ENCODE peak calls at places on chromosome 7, in five cellular contexts. E, Y, W, Z and X are unnamed samples.

GRCh38 chr7:107920048-107920772 is 29.2 kb downstream of the DLD start:
- DNase-seq in E (no peak), Y (no peak), W (peak), Z (no peak), X (no peak)

GRCh38 chr7:53426145-53426750 is 390.8 kb downstream of the POM121L12 start:
- DNase-seq in E (no peak), Y (no peak), W (no peak), Z (no peak), X (no peak)

GRCh38 chr7:155104913-155105312 is 34.8 kb downstream of the HTR5A start:
- DNase-seq in E (no peak), Y (no peak), W (no peak), Z (no peak), X (no peak)

GRCh38 chr7:30391806-30392205 is 86.8 kb downstream of the NOD1 start:
- DNase-seq in E (no peak), Y (peak), W (no peak), Z (no peak), X (no peak)

GRCh38 chr7:111384065-111384891 is 178.0 kb downstream of the IMMP2L start:
- DNase-seq in E (no peak), Y (peak), W (no peak), Z (no peak), X (no peak)

GRCh38 chr7:18408461-18408860 is 87.1 kb upstream of the HDAC9 start:
- DNase-seq in E (no peak), Y (peak), W (peak), Z (no peak), X (no peak)

GRCh38 chr7:8511810-8512209 is 78.4 kb downstream of the NXPH1 start:
- DNase-seq in E (no peak), Y (no peak), W (no peak), Z (no peak), X (no peak)

GRCh38 chr7:101436857-101437576 is 74.3 kb downstream of the COL26A1 start:
- DNase-seq in E (no peak), Y (peak), W (peak), Z (no peak), X (no peak)

GRCh38 chr7:33961948-33962347 is 56.6 kb downstream of the BMPER start:
- DNase-seq in E (no peak), Y (no peak), W (no peak), Z (no peak), X (no peak)

GRCh38 chr7:3042861-3043489 is 692 bp downstream of the CARD11 start:
- DNase-seq in E (peak), Y (peak), W (no peak), Z (peak), X (peak)

GRCh38 chr7:157664866-157665633 is 328.2 kb downstream of the DNAJB6 start:
- DNase-seq in E (no peak), Y (peak), W (no peak), Z (peak), X (no peak)

GRCh38 chr7:17493451-17493850 is 195.0 kb downstream of the AHR start:
- DNase-seq in E (no peak), Y (no peak), W (no peak), Z (no peak), X (no peak)

GRCh38 chr7:140656548-140657515 is 15.9 kb upstream of the ADCK2 start:
- DNase-seq in E (peak), Y (peak), W (peak), Z (no peak), X (peak)

GRCh38 chr7:51307811-51308737 is 8.5 kb downstream of the COBL start:
- DNase-seq in E (no peak), Y (no peak), W (no peak), Z (no peak), X (no peak)

GRCh38 chr7:41098402-41098801 is 604.5 kb downstream of the INHBA start:
- DNase-seq in E (no peak), Y (no peak), W (no peak), Z (no peak), X (no peak)

GRCh38 chr7:82247814-82248433 is 195.7 kb downstream of the CACNA2D1 start:
- DNase-seq in E (peak), Y (peak), W (peak), Z (no peak), X (no peak)

GRCh38 chr7:139026551-139026950 is 9.3 kb downstream of the ZC3HAV1L start:
- DNase-seq in E (no peak), Y (no peak), W (no peak), Z (no peak), X (no peak)

GRCh38 chr7:28107960-28108359 is 72.6 kb downstream of the JAZF1 start:
- DNase-seq in E (no peak), Y (peak), W (no peak), Z (no peak), X (no peak)

GRCh38 chr7:117323877-117324699 is 1.2 kb upstream of the WNT2 start:
- DNase-seq in E (no peak), Y (peak), W (peak), Z (peak), X (no peak)

GRCh38 chr7:92584953-92585352 is 5.2 kb downstream of the FAM133B start:
- DNase-seq in E (no peak), Y (peak), W (no peak), Z (no peak), X (no peak)

GRCh38 chr7:45660201-45660900 is 86.2 kb downstream of the ADCY1 start:
- DNase-seq in E (no peak), Y (no peak), W (no peak), Z (no peak), X (no peak)

GRCh38 chr7:135414850-135415439 is 95.0 kb downstream of the CNOT4 start:
- DNase-seq in E (peak), Y (peak), W (no peak), Z (no peak), X (peak)
- TF ChIP-seq CTCF in E (peak), Y (peak), W (peak), Z (no peak), X (peak)

DNA sequence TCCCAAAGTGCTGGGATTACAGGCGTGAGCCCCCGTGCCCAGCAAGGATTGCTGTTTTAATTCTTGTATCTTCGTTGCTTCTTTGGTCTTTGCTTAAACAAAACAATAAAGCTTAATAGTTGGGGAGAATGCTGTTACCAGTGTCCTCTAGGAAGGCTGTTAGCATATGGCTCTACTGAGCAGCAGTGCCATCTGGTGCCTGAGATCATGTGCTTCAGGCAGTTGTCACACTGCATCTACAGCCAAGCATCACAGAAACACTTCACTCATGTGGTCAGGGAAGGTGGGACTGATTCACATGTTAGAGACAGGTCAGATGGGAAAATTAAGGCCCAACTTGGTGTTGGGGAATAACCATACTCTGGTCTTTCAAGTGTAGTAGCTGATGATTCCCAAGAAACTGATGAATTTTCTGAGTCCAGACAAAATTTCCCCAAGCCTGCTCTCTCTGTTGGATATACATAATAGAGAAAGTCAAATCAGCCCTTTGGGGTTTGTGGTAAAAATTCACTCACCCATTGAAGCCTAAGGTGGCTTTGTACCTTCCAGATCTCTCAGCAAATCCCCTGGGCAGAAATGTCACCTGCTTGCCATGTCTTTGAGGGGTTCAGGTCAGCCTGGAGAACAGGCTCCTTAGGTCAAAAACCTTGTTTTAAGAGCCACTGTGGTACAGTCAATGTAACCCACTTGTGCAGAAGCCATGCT is 28.4 kb downstream of the UBE2D4 start:
- DNase-seq in E (peak), Y (peak), W (peak), Z (no peak), X (peak)
- TF ChIP-seq CTCF in E (peak), Y (peak), W (peak), Z (no peak), X (peak)

GRCh38 chr7:66082886-66083415 is 7.3 kb downstream of the ASL start:
- DNase-seq in E (no peak), Y (no peak), W (peak), Z (peak), X (no peak)

GRCh38 chr7:66078067-66078466 is 2.4 kb downstream of the ASL start:
- DNase-seq in E (no peak), Y (no peak), W (peak), Z (peak), X (no peak)

GRCh38 chr7:66082083-66082482 is 6.5 kb downstream of the ASL start:
- DNase-seq in E (no peak), Y (no peak), W (no peak), Z (peak), X (no peak)

GRCh38 chr7:66088861-66089838 is 13.5 kb downstream of the ASL start:
- DNase-seq in E (no peak), Y (no peak), W (peak), Z (no peak), X (no peak)

DNA sequence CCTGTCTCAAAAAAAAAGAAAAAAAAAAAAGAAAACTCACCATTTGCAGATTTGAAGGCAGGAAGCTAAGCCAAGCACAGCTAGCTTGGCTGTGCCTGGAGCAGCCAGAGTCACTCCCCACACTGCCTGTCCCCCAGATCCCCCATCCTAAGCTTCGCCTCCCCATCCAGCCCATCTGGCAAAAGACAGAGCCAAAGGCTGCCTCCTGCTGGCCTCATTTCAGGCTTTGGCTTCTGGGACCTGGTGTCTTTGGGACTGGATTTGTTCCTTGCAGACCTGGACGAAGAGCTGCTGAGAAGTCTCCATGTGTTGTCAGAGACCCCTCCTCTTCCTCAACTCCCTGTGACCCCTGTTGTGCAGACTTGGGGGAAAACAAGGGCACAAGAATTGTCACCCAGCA is 8.1 kb downstream of the ASL start:
- DNase-seq in E (no peak), Y (no peak), W (peak), Z (peak), X (no peak)
- TF ChIP-seq CTCF in E (no peak), Y (peak), W (no peak), Z (no peak), X (no peak)

GRCh38 chr7:131302876-131303707 is 24.6 kb upstream of the MKLN1 start:
- DNase-seq in E (peak), Y (peak), W (no peak), Z (no peak), X (peak)
- TF ChIP-seq CTCF in E (peak), Y (peak), W (peak), Z (no peak), X (peak)

GRCh38 chr7:106367018-106367420 is 82.2 kb upstream of the NAMPT start:
- DNase-seq in E (no peak), Y (peak), W (peak), Z (no peak), X (peak)
- TF ChIP-seq CTCF in E (peak), Y (peak), W (peak), Z (peak), X (no peak)